ENCODE peak calls at places on chromosomes 7 and 10, in six cellular contexts. B is CD4-positive, alpha-beta memory T cell; C is hepatocyte; W is esophagus squamous epithelium; I is A549; S is GM23248. E is an unnamed sample. For H3K4me1, the result is how much of the 10 kb centered on the place peaks cover.

GRCh38 chr7:455110-455928 is 64.3 kb downstream of the PDGFA start:
- DNase-seq in B (no peak), C (peak), W (no peak), I (no peak), S (no peak), E (peak)

GRCh38 chr10:43671659-43672555 is 23.2 kb upstream of the ZNF32 start:
- DNase-seq in B (peak), C (peak), W (no peak), I (peak), S (peak), E (no peak)

GRCh38 chr7:107874605-107875446 is 16.2 kb upstream of the DLD start:
- DNase-seq in B (peak), C (peak), W (no peak), I (peak), S (peak), E (no peak)

GRCh38 chr10:14751576-14752330 is 22.9 kb downstream of the FAM107B start:
- DNase-seq in B (no peak), C (peak), W (no peak), I (no peak), S (peak), E (no peak)

GRCh38 chr10:92395271-92395670 is 104.3 kb downstream of the MARCHF5 start:
- DNase-seq in B (no peak), C (no peak), W (no peak), I (no peak), S (no peak), E (no peak)

GRCh38 chr10:11336703-11337102 is 274.7 kb downstream of the USP6NL start:
- DNase-seq in B (no peak), C (no peak), W (no peak), I (no peak), S (peak), E (no peak)

GRCh38 chr10:79926037-79926436 is 22.9 kb downstream of the SFTPD start:
- DNase-seq in B (no peak), C (no peak), W (no peak), I (no peak), S (no peak), E (no peak)

GRCh38 chr10:94123253-94123995 is 129.7 kb downstream of the PLCE1 start:
- DNase-seq in B (no peak), C (peak), W (no peak), I (peak), S (peak), E (no peak)

GRCh38 chr10:86708068-86708782 is 39.9 kb downstream of the LDB3 start:
- DNase-seq in B (no peak), C (no peak), W (no peak), I (no peak), S (no peak), E (no peak)

GRCh38 chr7:51366930-51367613 is 50.5 kb upstream of the COBL start:
- DNase-seq in B (no peak), C (peak), W (no peak), I (peak), S (peak), E (no peak)

GRCh38 chr7:31921047-31921446 is 149.2 kb downstream of the PDE1C start:
- DNase-seq in B (no peak), C (no peak), W (no peak), I (no peak), S (no peak), E (no peak)

GRCh38 chr7:26141077-26141476 is 10.9 kb upstream of the NFE2L3 start:
- DNase-seq in B (no peak), C (no peak), W (no peak), I (no peak), S (no peak), E (no peak)

GRCh38 chr7:38020134-38020533 is 99.7 kb downstream of the EPDR1 start:
- DNase-seq in B (no peak), C (no peak), W (no peak), I (no peak), S (no peak), E (no peak)

GRCh38 chr10:92901819-92902234 is 53.5 kb downstream of the EXOC6 start:
- DNase-seq in B (peak), C (no peak), W (no peak), I (no peak), S (no peak), E (no peak)

GRCh38 chr10:71585579-71586092 is 133.9 kb downstream of the C10orf105 start:
- DNase-seq in B (no peak), C (no peak), W (no peak), I (no peak), S (no peak), E (no peak)

GRCh38 chr10:81026597-81026996 is 488.9 kb downstream of the SH2D4B start:
- DNase-seq in B (no peak), C (no peak), W (no peak), I (no peak), S (no peak), E (no peak)

GRCh38 chr10:71912431-71912830 is 51.8 kb upstream of the CHST3 start:
- DNase-seq in B (no peak), C (no peak), W (no peak), I (peak), S (peak), E (no peak)

GRCh38 chr7:151572136-151572535 is 52.4 kb upstream of the RHEB start:
- DNase-seq in B (no peak), C (no peak), W (no peak), I (no peak), S (peak), E (no peak)

GRCh38 chr7:151570366-151570915 is 50.7 kb upstream of the RHEB start:
- DNase-seq in B (no peak), C (no peak), W (no peak), I (peak), S (peak), E (no peak)

GRCh38 chr7:151568951-151569652 is 49.4 kb upstream of the RHEB start:
- DNase-seq in B (no peak), C (no peak), W (no peak), I (no peak), S (no peak), E (no peak)

GRCh38 chr7:151575471-151575870 is 55.8 kb upstream of the RHEB start:
- DNase-seq in B (no peak), C (no peak), W (no peak), I (no peak), S (no peak), E (no peak)

GRCh38 chr7:151571471-151571870 is 51.8 kb upstream of the RHEB start:
- DNase-seq in B (no peak), C (no peak), W (no peak), I (no peak), S (no peak), E (no peak)
- H3K4me1 ChIP-seq in B (under half), C (under half), W (under half), I (under half), S (under half), E (under half)

DNA sequence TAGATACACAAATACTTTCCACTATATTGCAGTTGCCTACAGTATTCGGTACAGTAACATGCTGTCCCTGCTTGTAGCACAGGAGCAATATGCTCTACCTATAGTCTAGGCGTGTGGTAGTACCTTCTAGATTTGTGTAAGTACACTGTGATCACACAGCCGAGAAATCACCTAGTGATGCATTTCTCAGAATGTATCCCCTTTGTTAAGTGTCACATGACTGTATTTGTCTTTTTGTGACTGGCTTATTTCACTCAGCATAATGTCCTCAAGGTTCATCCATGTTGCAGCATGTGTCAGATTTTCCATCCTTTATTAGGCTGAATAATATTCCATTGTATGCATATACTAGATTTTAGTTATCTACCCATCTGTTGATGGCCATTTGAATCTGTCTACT is 61.9 kb downstream of the BTRC start:
- DNase-seq in B (no peak), C (no peak), W (no peak), I (no peak), S (no peak), E (no peak)
- H3K4me1 ChIP-seq in B (under half), C (under half), W (under half), I (under half), S (under half), E (under half)

GRCh38 chr7:73739387-73739767 is 775 bp upstream of the ABHD11 start:
- DNase-seq in B (no peak), C (no peak), W (no peak), I (no peak), S (no peak), E (no peak)

GRCh38 chr7:73738220-73738611 is 386 bp downstream of the ABHD11 start:
- DNase-seq in B (no peak), C (peak), W (no peak), I (peak), S (peak), E (no peak)

GRCh38 chr7:73740212-73740611 is 1.6 kb upstream of the ABHD11 start:
- DNase-seq in B (no peak), C (no peak), W (no peak), I (no peak), S (no peak), E (no peak)

GRCh38 chr7:73737491-73738219 is 947 bp downstream of the ABHD11 start:
- DNase-seq in B (no peak), C (no peak), W (no peak), I (no peak), S (no peak), E (no peak)

DNA sequence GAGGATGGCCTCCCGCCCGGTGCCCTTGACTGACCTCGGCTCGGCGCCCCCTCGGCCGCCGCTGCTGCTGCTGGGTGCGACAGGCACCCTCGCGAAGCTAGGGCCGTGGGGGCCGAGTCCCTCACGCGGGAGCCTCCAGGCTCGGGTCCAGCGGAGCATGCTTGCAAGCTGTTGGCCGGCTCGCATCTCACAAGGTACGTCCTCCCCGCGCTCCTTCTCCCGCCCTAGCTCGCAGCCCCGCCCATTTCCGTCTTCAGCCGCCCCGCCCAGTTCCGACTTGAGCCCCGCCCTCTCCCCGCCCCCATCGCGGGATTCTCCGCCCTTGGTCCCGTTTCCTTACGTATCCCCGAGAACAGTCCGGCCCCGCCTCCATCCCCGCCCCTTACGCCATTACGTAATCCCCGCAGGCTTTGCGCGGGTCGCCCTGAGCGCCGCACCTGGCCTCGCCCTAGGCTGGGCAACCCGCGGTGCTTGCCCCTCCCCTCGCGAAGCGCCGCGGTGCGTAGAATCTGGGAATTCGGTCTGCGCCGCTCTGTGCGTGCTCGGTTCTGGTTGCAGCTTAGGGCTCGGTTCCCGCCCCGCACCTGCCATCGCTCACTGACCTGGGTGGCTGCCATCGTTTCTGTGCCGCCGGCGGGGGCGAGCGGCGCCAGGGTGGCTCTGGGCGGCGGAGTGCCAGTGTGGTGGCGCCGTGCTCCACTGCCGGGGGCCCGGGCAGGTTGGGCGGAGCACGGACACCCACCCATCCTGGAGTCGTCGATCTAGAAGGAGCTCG is at the start of gene ABHD11:
- DNase-seq in B (peak), C (peak), W (peak), I (peak), S (peak), E (peak)
- H3K4me1 ChIP-seq in B (under half), C (under half), W (half or more), I (under half), S (under half), E (under half)

GRCh38 chr7:116354546-116355422 is 144.4 kb downstream of the TES start:
- DNase-seq in B (no peak), C (peak), W (no peak), I (peak), S (peak), E (peak)
- H3K4me1 ChIP-seq in B (under half), C (under half), W (under half), I (half or more), S (half or more), E (half or more)